ENCODE peak calls at places on chromosome 11, in eight cellular contexts. R is choroid plexus epithelial cell; O is astrocyte of the cerebellum; N is NCI-H1417; A is H9; D is activated T-helper 1 cell treated with anti-CD3 and anti-CD28 coated beads, Interleukin-12 subunit alpha, Interleukin-12 subunit beta, Interleukin-2, Interleukin-4 antibody, amounts not matched to agents 30 ng/mL and 10 ng/mL and 1 ng/mL, durations not matched to agents 14 hours and 24 hours and 36 hours; Q is osteocyte; P is HS-5. Z is an unnamed sample.

GRCh38 chr11:96337541-96338530 is 5.2 kb downstream of the MAML2 start:
- DNase-seq in P (no peak), A (no peak), N (no peak), O (no peak), Q (no peak), D (peak), R (peak), Z (peak)

GRCh38 chr11:120180571-120181445 is 30.0 kb upstream of the OAF start:
- DNase-seq in D (no peak), P (no peak), R (peak), Q (peak), N (no peak), O (no peak), A (peak), Z (no peak)

GRCh38 chr11:112073941-112074811 is at the start of the genes NKAPD1 and PIH1D2:
- DNase-seq in D (peak), P (peak), R (peak), N (peak), A (peak), O (peak), Q (peak), Z (peak)

GRCh38 chr11:26418391-26418790 is 86.5 kb downstream of the ANO3 start:
- DNase-seq in R (no peak), O (no peak), Q (no peak), N (no peak), A (no peak), D (no peak), P (no peak), Z (no peak)

GRCh38 chr11:31870609-31871309 is 59.6 kb upstream of the PAX6 start:
- DNase-seq in Q (peak), O (peak), R (peak), D (no peak), P (no peak), A (peak), N (peak), Z (no peak)

GRCh38 chr11:72425053-72425980 is 9.0 kb downstream of the CLPB start:
- DNase-seq in Q (no peak), N (no peak), A (no peak), O (no peak), D (no peak), P (no peak), R (no peak), Z (no peak)

GRCh38 chr11:10550503-10550902 is 9.5 kb upstream of the RNF141 start:
- DNase-seq in D (no peak), Q (no peak), O (no peak), R (peak), A (no peak), P (peak), N (no peak), Z (no peak)

GRCh38 chr11:1782831-1783724 is 19.4 kb upstream of the CTSD start:
- DNase-seq in R (peak), D (no peak), O (no peak), Q (no peak), P (no peak), A (no peak), N (no peak), Z (no peak)

GRCh38 chr11:72113170-72113808 is 794 bp upstream of the ANAPC15 start:
- DNase-seq in A (no peak), P (peak), Q (no peak), O (no peak), N (peak), D (no peak), R (no peak), Z (no peak)

GRCh38 chr11:72871089-72871488 is 56.9 kb downstream of the ATG16L2 start:
- DNase-seq in Q (no peak), P (no peak), A (no peak), N (no peak), R (peak), D (no peak), O (no peak), Z (no peak)

GRCh38 chr11:86063536-86063935 is 5.3 kb downstream of the PICALM start:
- DNase-seq in R (no peak), Q (no peak), D (no peak), O (no peak), P (peak), A (no peak), N (no peak), Z (no peak)

GRCh38 chr11:87359401-87359800 is 321.7 kb downstream of the TMEM135 start:
- DNase-seq in R (no peak), A (no peak), P (no peak), N (peak), D (no peak), O (no peak), Q (no peak), Z (no peak)

GRCh38 chr11:99257131-99257530 is 236.4 kb downstream of the CNTN5 start:
- DNase-seq in N (no peak), D (no peak), Q (no peak), R (peak), P (no peak), A (no peak), O (no peak), Z (no peak)

GRCh38 chr11:33663121-33663520 is 37.5 kb downstream of the C11orf91 start:
- DNase-seq in D (no peak), A (no peak), P (no peak), Q (peak), O (no peak), N (peak), R (no peak), Z (no peak)

GRCh38 chr11:6677018-6677417 is 6.1 kb downstream of the MRPL17 start:
- DNase-seq in A (no peak), D (no peak), P (no peak), Q (no peak), N (no peak), O (no peak), R (no peak), Z (no peak)

GRCh38 chr11:72375241-72375640 is 59.1 kb downstream of the CLPB start:
- DNase-seq in P (no peak), Q (no peak), R (no peak), A (no peak), N (no peak), O (no peak), D (no peak), Z (no peak)

GRCh38 chr11:7603031-7603781 is 70.1 kb downstream of the CYB5R2 start:
- DNase-seq in N (no peak), R (no peak), P (no peak), D (no peak), O (no peak), A (no peak), Q (no peak), Z (no peak)

GRCh38 chr11:69333906-69334305 is 40.0 kb downstream of the MYEOV start:
- DNase-seq in O (no peak), Q (peak), R (no peak), N (no peak), D (no peak), P (no peak), A (no peak), Z (no peak)

GRCh38 chr11:71310184-71310583 is 57.8 kb upstream of the SHANK2 start:
- DNase-seq in Q (no peak), R (no peak), P (no peak), D (no peak), A (no peak), O (no peak), N (no peak), Z (no peak)

GRCh38 chr11:104997288-104997687 is 25.7 kb downstream of the CASP5 start:
- DNase-seq in R (peak), P (no peak), N (no peak), O (no peak), Q (no peak), A (no peak), D (no peak), Z (no peak)

GRCh38 chr11:62666259-62666926 is 1.3 kb downstream of the CSKMT start:
- DNase-seq in Q (no peak), R (no peak), D (no peak), N (no peak), A (no peak), P (no peak), O (no peak), Z (no peak)

GRCh38 chr11:8907116-8907515 is 3.9 kb upstream of the AKIP1 start:
- DNase-seq in Q (no peak), P (no peak), D (no peak), O (no peak), R (no peak), A (no peak), N (no peak), Z (no peak)

GRCh38 chr11:128582496-128583366 is 4.6 kb downstream of the ETS1 start:
- DNase-seq in R (peak), O (peak), Q (no peak), P (peak), D (no peak), N (no peak), A (peak), Z (no peak)

GRCh38 chr11:130068986-130069683 is 559 bp upstream of the APLP2 start:
- DNase-seq in D (no peak), P (no peak), O (peak), N (peak), R (peak), Q (no peak), A (peak), Z (peak)

GRCh38 chr11:64291746-64292457 is 800 bp downstream of the KCNK4 start:
- DNase-seq in D (no peak), R (no peak), P (no peak), N (peak), A (no peak), Q (no peak), O (no peak), Z (peak)

GRCh38 chr11:28673687-28674431 is 565.7 kb downstream of the METTL15 start:
- DNase-seq in P (no peak), Q (no peak), N (no peak), A (no peak), R (no peak), D (no peak), O (no peak), Z (no peak)

GRCh38 chr11:13440100-13440855 is 22.7 kb downstream of the BTBD10 start:
- DNase-seq in R (peak), Q (no peak), O (peak), N (no peak), D (no peak), A (no peak), P (peak), Z (no peak)

GRCh38 chr11:100687032-100687629 is at the start of gene ARHGAP42:
- DNase-seq in N (peak), R (peak), D (no peak), O (no peak), P (no peak), Q (peak), A (peak), Z (peak)

GRCh38 chr11:18633256-18634139 is 644 bp downstream of the SPTY2D1 start:
- DNase-seq in Q (no peak), N (peak), O (no peak), R (peak), A (no peak), D (no peak), P (no peak), Z (no peak)

GRCh38 chr11:72975778-72976520 is 161.7 kb downstream of the ATG16L2 start:
- DNase-seq in R (peak), Q (no peak), P (peak), N (no peak), A (no peak), O (peak), D (no peak), Z (no peak)

GRCh38 chr11:7901319-7901854 is 29.7 kb downstream of the OR10A6 start:
- DNase-seq in D (no peak), Q (no peak), R (no peak), O (no peak), P (no peak), N (no peak), A (no peak), Z (no peak)

GRCh38 chr11:88383446-88383845 is 45.9 kb upstream of the CTSC start:
- DNase-seq in D (no peak), P (no peak), R (no peak), A (no peak), O (no peak), N (no peak), Q (no peak), Z (no peak)

GRCh38 chr11:11976476-11977187 is 31.8 kb downstream of the DKK3 start:
- DNase-seq in Q (peak), P (no peak), O (no peak), A (no peak), N (no peak), D (no peak), R (no peak), Z (no peak)

GRCh38 chr11:65468874-65469333 is 29.9 kb upstream of the MALAT1 start:
- DNase-seq in P (no peak), R (peak), O (no peak), Q (no peak), D (peak), A (peak), N (peak), Z (peak)

GRCh38 chr11:27977031-27977430 is 130.9 kb downstream of the KIF18A start:
- DNase-seq in P (no peak), Q (no peak), N (no peak), O (no peak), A (no peak), D (no peak), R (peak), Z (no peak)

GRCh38 chr11:103515283-103515682 is 406.1 kb downstream of the DYNC2H1 start:
- DNase-seq in D (no peak), Q (no peak), R (no peak), P (no peak), A (no peak), N (no peak), O (no peak), Z (no peak)